ENCODE peak calls at places on chromosome 9, in nine cellular contexts. C, Z, X, Q, R, U, H, W and G are unnamed samples.

GRCh38 chr9:20623021-20623747 is 885 bp upstream of the MLLT3 start:
- DNase-seq in X (peak), W (peak), Z (peak), U (no peak), H (peak), Q (peak), C (peak), R (no peak), G (no peak)

GRCh38 chr9:89850633-89851325 is 246.0 kb downstream of the GADD45G start:
- DNase-seq in C (no peak), R (no peak), U (no peak), H (peak), W (peak), Z (peak), Q (no peak), X (no peak), G (no peak)

GRCh38 chr9:108271646-108272349 is 584.0 kb downstream of the ACTL7B start:
- DNase-seq in U (peak), Q (peak), X (no peak), R (no peak), W (peak), H (peak), C (peak), Z (no peak), G (no peak)

GRCh38 chr9:15416880-15417279 is 5.8 kb upstream of the SNAPC3 start:
- DNase-seq in W (no peak), U (no peak), Q (peak), R (peak), H (peak), X (peak), C (peak), Z (no peak), G (no peak)

GRCh38 chr9:3497406-3497805 is 28.4 kb downstream of the RFX3 start:
- DNase-seq in W (no peak), Q (peak), R (no peak), H (no peak), X (no peak), U (no peak), C (no peak), Z (no peak), G (no peak)

GRCh38 chr9:13427587-13427986 is 148.1 kb upstream of the MPDZ start:
- DNase-seq in X (no peak), C (peak), Q (peak), H (no peak), R (peak), W (peak), Z (no peak), U (no peak), G (no peak)

GRCh38 chr9:100670719-100671118 is 92.8 kb downstream of the CAVIN4 start:
- DNase-seq in W (no peak), X (no peak), Q (no peak), R (no peak), C (peak), H (no peak), Z (no peak), U (no peak), G (no peak)

GRCh38 chr9:9920425-9920824 is 692.4 kb downstream of the PTPRD start:
- DNase-seq in X (no peak), Q (no peak), Z (no peak), W (no peak), C (peak), R (no peak), U (no peak), H (no peak), G (no peak)

GRCh38 chr9:108443278-108443633 is 412.5 kb downstream of the ACTL7B start:
- DNase-seq in W (no peak), H (no peak), R (no peak), C (no peak), U (no peak), Q (no peak), X (no peak), Z (no peak), G (no peak)

GRCh38 chr9:127816362-127816725 is 13.7 kb downstream of the FPGS start:
- DNase-seq in Z (no peak), U (no peak), R (no peak), C (no peak), Q (no peak), H (no peak), X (no peak), W (no peak), G (no peak)

GRCh38 chr9:135926402-135927194 is 19.3 kb upstream of the CAMSAP1 start:
- DNase-seq in Z (peak), H (peak), X (no peak), C (no peak), U (peak), Q (peak), W (no peak), R (no peak), G (peak)

GRCh38 chr9:34179528-34180138 is 790 bp downstream of the UBAP1 start:
- DNase-seq in Q (peak), W (peak), H (peak), X (no peak), C (no peak), R (no peak), U (no peak), Z (no peak), G (peak)

GRCh38 chr9:33619666-33620404 is 95.8 kb downstream of the ANKRD18B start:
- DNase-seq in U (no peak), H (no peak), X (no peak), C (peak), Z (no peak), R (peak), W (no peak), Q (peak), G (peak)

GRCh38 chr9:3828495-3828894 is 302.7 kb upstream of the RFX3 start:
- DNase-seq in Z (no peak), C (no peak), X (no peak), H (no peak), Q (no peak), R (no peak), W (no peak), U (no peak), G (no peak)

GRCh38 chr9:70594546-70594945 is 180.1 kb upstream of the KLF9 start:
- DNase-seq in C (no peak), H (no peak), R (no peak), Q (no peak), X (no peak), U (no peak), Z (no peak), W (no peak), G (no peak)
- H3K27ac ChIP-seq in C (no peak), H (peak), R (no peak), Q (no peak), X (no peak), U (no peak), Z (no peak), W (no peak), G (no peak)

DNA sequence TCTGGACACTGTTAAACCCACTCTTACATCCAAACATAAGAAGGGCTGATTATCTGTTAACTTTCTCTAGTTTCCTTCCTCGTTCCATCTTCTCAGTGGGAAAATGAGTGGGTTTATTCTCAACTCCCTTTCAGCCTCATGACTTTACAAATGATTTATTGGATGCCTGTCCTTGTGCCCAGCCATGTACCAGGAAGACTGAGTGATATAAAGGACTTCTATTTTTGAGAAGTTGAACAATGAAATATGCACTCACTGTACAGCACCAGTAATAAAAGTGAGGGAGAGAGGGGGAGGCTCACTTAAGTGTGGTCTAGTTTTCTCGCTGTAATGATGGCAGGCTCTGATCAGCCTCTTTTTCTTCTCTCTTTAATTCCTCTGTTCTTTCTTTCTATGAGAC is 277.6 kb downstream of the SMARCA2 start:
- DNase-seq in X (no peak), C (no peak), R (no peak), U (no peak), Z (no peak), Q (no peak), H (no peak), W (no peak), G (no peak)
- TF ChIP-seq POLR2AphosphoS5 in X (no peak), C (no peak), R (no peak), U (no peak), Z (no peak), Q (no peak), H (no peak), W (no peak), G (no peak)

GRCh38 chr9:83509372-83509771 is 28.8 kb downstream of the FRMD3 start:
- DNase-seq in Q (no peak), R (no peak), Z (no peak), C (peak), X (no peak), U (no peak), W (no peak), H (no peak), G (no peak)
- H3K4me3 ChIP-seq in Q (no peak), R (no peak), Z (no peak), C (no peak), X (no peak), U (no peak), W (no peak), H (no peak), G (no peak)

DNA sequence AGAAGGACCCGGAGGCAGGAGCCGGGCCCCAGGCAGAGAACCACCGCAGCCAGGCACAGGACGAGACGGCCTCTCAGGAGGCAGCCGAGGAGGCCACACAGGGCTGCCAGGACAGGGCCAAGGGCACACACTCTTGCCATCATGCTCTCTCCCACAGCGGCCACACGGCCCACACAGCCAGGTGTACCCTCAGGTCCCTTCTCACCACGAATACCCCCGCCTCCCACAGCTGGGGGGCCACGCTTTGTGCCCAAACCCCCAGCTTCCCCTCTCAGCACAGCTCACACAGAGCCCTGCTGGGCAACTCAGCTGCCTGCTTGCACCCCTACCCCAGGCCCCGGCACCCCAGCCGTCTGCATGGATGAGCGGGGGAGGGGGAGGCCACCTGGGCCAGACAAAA is 5.3 kb downstream of the SSNA1 start:
- DNase-seq in Z (no peak), Q (no peak), H (no peak), W (no peak), U (no peak), X (no peak), C (no peak), R (no peak), G (no peak)
- H3K27ac ChIP-seq in Z (no peak), Q (no peak), H (peak), W (no peak), U (no peak), X (no peak), C (no peak), R (no peak), G (no peak)

DNA sequence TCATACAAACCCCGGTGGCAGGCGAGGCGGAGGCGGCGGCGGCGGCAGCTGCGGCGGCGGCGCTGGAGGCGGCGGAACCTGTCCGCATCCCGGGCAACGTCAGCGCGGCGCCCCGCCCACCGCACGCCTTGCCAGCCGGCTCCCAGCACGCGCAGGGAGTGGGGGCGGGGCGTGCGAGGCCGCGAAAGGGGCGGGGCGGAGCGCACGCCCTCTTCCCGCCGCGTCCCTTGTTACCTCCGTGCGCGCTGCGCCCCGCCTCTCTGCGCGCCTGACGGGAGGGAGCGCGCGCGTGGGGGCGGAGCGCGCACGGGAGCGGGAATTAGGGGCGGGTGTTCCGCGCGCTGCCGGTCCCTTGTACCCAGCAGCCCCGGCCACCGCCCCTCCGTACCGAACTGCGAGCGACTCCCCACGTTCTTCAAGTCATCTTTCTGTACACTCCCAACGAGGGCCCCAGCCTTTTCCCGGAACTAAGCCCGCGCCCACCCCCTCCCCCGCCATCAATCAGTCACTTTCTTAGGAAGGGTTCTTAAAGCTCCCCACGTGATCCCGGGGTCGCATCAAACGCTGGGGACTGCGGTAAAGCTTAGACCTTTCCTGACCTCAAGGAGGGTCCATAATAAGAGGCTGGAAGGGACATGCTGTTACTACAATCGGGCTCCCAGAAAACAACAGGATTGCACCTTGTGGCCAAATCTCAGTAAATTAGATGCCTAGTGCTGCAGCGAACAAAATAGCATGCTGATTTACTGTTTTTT is at the start of gene AGTPBP1:
- DNase-seq in Q (peak), U (peak), C (peak), Z (peak), R (peak), W (peak), X (peak), H (peak), G (peak)
- TF ChIP-seq POLR2AphosphoS5 in Q (peak), U (peak), C (peak), Z (no peak), R (no peak), W (peak), X (no peak), H (peak), G (no peak)

GRCh38 chr9:85155380-85155779 is 485.9 kb downstream of the NTRK2 start:
- DNase-seq in H (no peak), R (no peak), C (no peak), U (no peak), Q (no peak), W (no peak), Z (no peak), X (no peak), G (no peak)
- H3K4me3 ChIP-seq in H (no peak), R (no peak), C (no peak), U (no peak), Q (no peak), W (no peak), Z (no peak), X (no peak), G (no peak)